ENCODE peak calls at places on chromosomes 6 and 20, in seven cellular contexts. G, C, Z, M, T, K and Y are unnamed samples.

GRCh38 chr20:46365483-46366215 is 40.8 kb downstream of the ELMO2 start:
- DNase-seq in G (no peak), C (no peak), Z (no peak), M (no peak), T (no peak), K (no peak), Y (no peak)

GRCh38 chr6:111277819-111278218 is 190.5 kb downstream of the SLC16A10 start:
- DNase-seq in G (no peak), C (no peak), Z (no peak), M (no peak), T (no peak), K (no peak), Y (no peak)

GRCh38 chr6:18323935-18324707 is 59.8 kb upstream of the DEK start:
- DNase-seq in G (peak), C (peak), Z (no peak), M (no peak), T (no peak), K (no peak), Y (no peak)

GRCh38 chr6:53287336-53288225 is 61.2 kb downstream of the ELOVL5 start:
- DNase-seq in G (no peak), C (no peak), Z (no peak), M (no peak), T (no peak), K (no peak), Y (no peak)

GRCh38 chr20:4720977-4721349 is 746 bp upstream of the PRND start:
- DNase-seq in G (no peak), C (no peak), Z (no peak), M (no peak), T (peak), K (no peak), Y (no peak)

GRCh38 chr20:58523072-58523681 is 8.0 kb upstream of the APCDD1L start:
- DNase-seq in G (no peak), C (no peak), Z (no peak), M (peak), T (peak), K (no peak), Y (no peak)

GRCh38 chr6:152136449-152136825 is 329.0 kb downstream of the ESR1 start:
- DNase-seq in G (peak), C (no peak), Z (no peak), M (no peak), T (no peak), K (no peak), Y (no peak)

GRCh38 chr6:29678114-29678513 is 2.8 kb downstream of the ZFP57 start:
- DNase-seq in G (no peak), C (no peak), Z (no peak), M (no peak), T (no peak), K (no peak), Y (no peak)

GRCh38 chr20:32089637-32090330 is 19.7 kb upstream of the TM9SF4 start:
- DNase-seq in G (no peak), C (no peak), Z (no peak), M (no peak), T (no peak), K (no peak), Y (no peak)

GRCh38 chr20:37755665-37756064 is 61.8 kb downstream of the CTNNBL1 start:
- DNase-seq in G (no peak), C (no peak), Z (no peak), M (no peak), T (no peak), K (no peak), Y (no peak)

GRCh38 chr6:11432713-11433450 is 104.7 kb upstream of the TMEM170B start:
- DNase-seq in G (no peak), C (no peak), Z (peak), M (no peak), T (no peak), K (no peak), Y (no peak)

GRCh38 chr6:46486186-46486585 is 5.1 kb downstream of the RCAN2 start:
- DNase-seq in G (no peak), C (no peak), Z (no peak), M (no peak), T (no peak), K (no peak), Y (no peak)

GRCh38 chr6:15256538-15257222 is 10.8 kb downstream of the JARID2 start:
- DNase-seq in G (no peak), C (no peak), Z (no peak), M (no peak), T (peak), K (no peak), Y (no peak)

GRCh38 chr6:144895890-144896289 is 610.8 kb downstream of the UTRN start:
- DNase-seq in G (no peak), C (no peak), Z (no peak), M (no peak), T (no peak), K (no peak), Y (no peak)

GRCh38 chr20:44948513-44948912 is 11.7 kb downstream of the TOMM34 start:
- DNase-seq in G (no peak), C (no peak), Z (no peak), M (no peak), T (no peak), K (no peak), Y (no peak)

GRCh38 chr6:137259349-137259748 is 40.2 kb upstream of the IFNGR1 start:
- DNase-seq in G (no peak), C (no peak), Z (no peak), M (no peak), T (no peak), K (no peak), Y (no peak)

GRCh38 chr6:150599199-150600002 is at the start of gene PLEKHG1:
- DNase-seq in G (peak), C (peak), Z (no peak), M (no peak), T (peak), K (peak), Y (peak)

GRCh38 chr6:47698342-47698787 is at the start of gene ADGRF4:
- DNase-seq in G (no peak), C (no peak), Z (no peak), M (no peak), T (no peak), K (no peak), Y (no peak)

GRCh38 chr6:140485740-140486467 is 1111.5 kb upstream of the CITED2 start:
- DNase-seq in G (peak), C (no peak), Z (peak), M (no peak), T (no peak), K (no peak), Y (peak)

GRCh38 chr6:53436904-53437303 is 88.2 kb upstream of the ELOVL5 start:
- DNase-seq in G (no peak), C (no peak), Z (no peak), M (no peak), T (no peak), K (no peak), Y (no peak)

GRCh38 chr6:7108196-7108963 is 619 bp downstream of the RREB1 start:
- DNase-seq in G (no peak), C (peak), Z (no peak), M (no peak), T (peak), K (peak), Y (peak)

GRCh38 chr6:122734529-122735203 is 44.9 kb upstream of the FABP7 start:
- DNase-seq in G (no peak), C (no peak), Z (no peak), M (no peak), T (no peak), K (no peak), Y (no peak)

GRCh38 chr6:98272061-98272460 is 562.3 kb upstream of the POU3F2 start:
- DNase-seq in G (no peak), C (no peak), Z (no peak), M (no peak), T (no peak), K (no peak), Y (no peak)

GRCh38 chr20:32446301-32447100 is 88.4 kb downstream of the ASXL1 start:
- DNase-seq in G (no peak), C (no peak), Z (no peak), M (no peak), T (no peak), K (no peak), Y (no peak)

GRCh38 chr6:115358616-115359015 is 702.1 kb downstream of the FRK start:
- DNase-seq in G (peak), C (no peak), Z (no peak), M (no peak), T (no peak), K (no peak), Y (no peak)

GRCh38 chr20:46070215-46070910 is 19.4 kb downstream of the NCOA5 start:
- DNase-seq in G (no peak), C (no peak), Z (no peak), M (no peak), T (no peak), K (no peak), Y (no peak)

GRCh38 chr20:3229158-3229557 is 9.8 kb downstream of the SLC4A11 start:
- DNase-seq in G (no peak), C (no peak), Z (no peak), M (no peak), T (no peak), K (no peak), Y (no peak)

GRCh38 chr6:122116912-122117663 is 282.4 kb upstream of the HSF2 start:
- DNase-seq in G (no peak), C (no peak), Z (no peak), M (no peak), T (no peak), K (no peak), Y (no peak)

GRCh38 chr6:127570739-127571389 is 6.1 kb upstream of the C6orf58 start:
- DNase-seq in G (no peak), C (no peak), Z (no peak), M (no peak), T (no peak), K (no peak), Y (no peak)

GRCh38 chr6:53679446-53679933 is 13.9 kb upstream of the KLHL31 start:
- DNase-seq in G (peak), C (no peak), Z (peak), M (no peak), T (no peak), K (no peak), Y (no peak)

GRCh38 chr20:21607971-21608735 is 94.3 kb upstream of the NKX2-2 start:
- DNase-seq in G (peak), C (no peak), Z (no peak), M (no peak), T (peak), K (no peak), Y (no peak)

GRCh38 chr20:37479925-37480691 is 40.9 kb upstream of the NNAT start:
- DNase-seq in G (no peak), C (no peak), Z (no peak), M (no peak), T (no peak), K (no peak), Y (no peak)

GRCh38 chr6:106446287-106446885 is 85.9 kb downstream of the CRYBG1 start:
- DNase-seq in G (no peak), C (no peak), Z (no peak), M (no peak), T (no peak), K (no peak), Y (no peak)

GRCh38 chr6:37483917-37484785 is 15.5 kb downstream of the CCDC167 start:
- DNase-seq in G (no peak), C (peak), Z (peak), M (no peak), T (peak), K (peak), Y (peak)

GRCh38 chr6:91193446-91193845 is 606.6 kb upstream of the MAP3K7 start:
- DNase-seq in G (no peak), C (no peak), Z (no peak), M (no peak), T (no peak), K (no peak), Y (no peak)